ENCODE peak calls at places on chromosomes 7 and 10, in nine cellular contexts. W is GM23338, B is MM.1S, P is PC-9, Y is fibroblast of lung, H is SK-N-SH, I is IMR-90, U is keratinocyte, M is neural progenitor cell. R is an unnamed sample.

GRCh38 chr7:149869291-149869650 is 4.5 kb upstream of the ATP6V0E2 start:
- DNase-seq in M (no peak), U (no peak), Y (no peak), B (no peak), P (no peak), H (no peak), W (no peak), I (no peak), R (no peak)

GRCh38 chr7:19099924-19100323 is 17.5 kb downstream of the TWIST1 start:
- DNase-seq in H (no peak), P (no peak), I (no peak), Y (no peak), W (no peak), M (no peak), U (no peak), B (no peak), R (no peak)

GRCh38 chr7:35398518-35398917 is 144.6 kb upstream of the TBX20 start:
- DNase-seq in U (no peak), M (no peak), W (no peak), B (no peak), H (no peak), P (no peak), I (no peak), Y (no peak), R (no peak)

GRCh38 chr10:17888189-17888588 is 63.5 kb upstream of the SLC39A12 start:
- DNase-seq in U (no peak), Y (no peak), M (no peak), W (no peak), H (no peak), I (no peak), P (no peak), B (no peak), R (no peak)

GRCh38 chr7:1284743-1285458 is 52.2 kb downstream of the UNCX start:
- DNase-seq in U (no peak), P (no peak), H (no peak), M (no peak), B (no peak), Y (no peak), I (no peak), W (no peak), R (no peak)

GRCh38 chr7:99473315-99473596 is 566 bp downstream of the ZNF789 start:
- DNase-seq in W (peak; percentile 67), Y (peak; percentile 82), P (peak; percentile 28), I (peak; percentile 82), M (peak; percentile 54), H (peak; percentile 70), U (no peak), B (peak; percentile 37), R (peak; percentile 53)

GRCh38 chr7:80517177-80517804 is 5.4 kb upstream of the GNAT3 start:
- DNase-seq in P (no peak), I (no peak), W (no peak), H (no peak), M (no peak), U (no peak), B (no peak), Y (no peak), R (no peak)

GRCh38 chr7:90869335-90869734 is 273.2 kb downstream of the CDK14 start:
- DNase-seq in B (no peak), P (no peak), W (no peak), Y (no peak), H (no peak), M (no peak), U (no peak), I (no peak), R (no peak)

GRCh38 chr10:88162852-88163251 is 299.4 kb downstream of the PTEN start:
- DNase-seq in M (no peak), U (no peak), W (no peak), I (no peak), B (no peak), H (no peak), P (no peak), Y (no peak), R (no peak)

GRCh38 chr10:77430530-77430929 is 207.1 kb downstream of the KCNMA1 start:
- DNase-seq in B (no peak), Y (no peak), H (no peak), P (no peak), I (no peak), U (no peak), M (no peak), W (no peak), R (no peak)

GRCh38 chr7:77430927-77431326 is 14.8 kb upstream of the GSAP start:
- DNase-seq in U (no peak), W (no peak), B (no peak), H (peak; percentile 43), P (no peak), I (no peak), M (no peak), Y (no peak), R (no peak)

GRCh38 chr7:137774793-137775201 is 72.0 kb downstream of the DGKI start:
- DNase-seq in P (no peak), U (no peak), W (no peak), B (no peak), H (no peak), Y (peak; percentile 16), M (no peak), I (peak; percentile 61), R (no peak)

GRCh38 chr10:36679554-36679953 is 445.8 kb upstream of the ANKRD30A start:
- DNase-seq in P (no peak), M (no peak), I (no peak), U (no peak), H (no peak), B (no peak), Y (no peak), W (no peak), R (no peak)

GRCh38 chr7:92723205-92723604 is 113.2 kb downstream of the CDK6 start:
- DNase-seq in W (no peak), Y (no peak), I (peak; percentile 48), H (no peak), P (no peak), B (no peak), U (no peak), M (no peak), R (no peak)

GRCh38 chr10:104452977-104453376 is 99.3 kb downstream of the CFAP58 start:
- DNase-seq in B (no peak), U (no peak), Y (no peak), H (no peak), M (no peak), I (no peak), P (no peak), W (no peak), R (no peak)

GRCh38 chr10:97689637-97690036 is 2.6 kb upstream of the AVPI1 start:
- DNase-seq in Y (peak; percentile 96), W (peak; percentile 30), H (no peak), B (no peak), M (no peak), U (peak; percentile 99), I (peak; percentile 99), P (peak; percentile 50), R (no peak)

GRCh38 chr7:41491752-41492405 is 211.0 kb downstream of the INHBA start:
- DNase-seq in P (no peak), W (no peak), Y (peak; percentile 49), M (no peak), H (no peak), U (no peak), B (no peak), I (peak; percentile 63), R (no peak)

GRCh38 chr10:108167766-108168165 is 1003.3 kb upstream of the SORCS1 start:
- DNase-seq in B (no peak), U (no peak), H (no peak), W (no peak), M (no peak), I (no peak), Y (no peak), P (no peak), R (no peak)

DNA sequence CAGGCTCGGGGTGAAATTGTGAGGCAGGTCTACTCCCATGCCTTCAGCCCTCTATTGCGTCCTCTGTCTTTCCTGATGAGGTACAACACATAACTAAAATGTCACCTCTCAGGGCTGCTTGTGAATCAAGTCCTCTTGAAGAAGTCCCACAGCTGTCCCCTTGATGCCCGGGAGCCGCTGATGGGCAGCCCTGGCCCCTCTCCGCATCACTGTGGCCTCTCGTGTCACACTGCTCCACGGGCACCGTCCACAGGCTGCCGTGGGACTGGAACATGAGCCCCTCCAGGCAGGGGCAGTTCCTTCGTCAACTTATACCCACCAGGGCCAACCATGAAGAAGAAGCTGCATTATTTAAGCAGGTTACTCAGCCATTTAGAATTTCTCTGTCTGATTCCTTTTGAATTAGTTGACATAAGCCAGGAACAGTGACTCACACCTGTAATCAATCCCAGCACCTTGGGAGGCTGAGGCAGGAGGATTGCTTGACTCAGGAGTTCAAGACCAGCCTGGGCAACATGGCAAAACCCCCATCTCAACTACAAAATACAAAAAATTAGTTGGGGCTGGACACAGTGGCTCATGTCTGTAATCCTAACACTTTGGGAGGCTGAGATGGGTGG is 58.5 kb upstream of the UBE3C start:
- DNase-seq in M (no peak), P (no peak), W (no peak), B (no peak), H (no peak), I (peak; percentile 18), U (no peak), Y (no peak), R (no peak)
- H3K4me3 ChIP-seq in M (no peak overlapping the region), P (no peak overlapping the region), W (no peak overlapping the region), B (no peak overlapping the region), H (no peak overlapping the region), I (no peak overlapping the region), U (no peak overlapping the region), Y (no peak overlapping the region), R (no peak overlapping the region)

GRCh38 chr10:131491195-131491594 is 179.7 kb upstream of the TCERG1L start:
- DNase-seq in I (no peak), P (no peak), B (no peak), W (no peak), H (no peak), U (no peak), M (no peak), Y (no peak), R (no peak)
- H4K20me1 ChIP-seq in I (no peaks in the 10 kb centered on the region), P (no peaks in the 10 kb centered on the region), B (no peaks in the 10 kb centered on the region), W (no peaks in the 10 kb centered on the region), H (no peaks in the 10 kb centered on the region), U (no peaks in the 10 kb centered on the region), M (no peaks in the 10 kb centered on the region), Y (no peaks in the 10 kb centered on the region), R (no peaks in the 10 kb centered on the region)

DNA sequence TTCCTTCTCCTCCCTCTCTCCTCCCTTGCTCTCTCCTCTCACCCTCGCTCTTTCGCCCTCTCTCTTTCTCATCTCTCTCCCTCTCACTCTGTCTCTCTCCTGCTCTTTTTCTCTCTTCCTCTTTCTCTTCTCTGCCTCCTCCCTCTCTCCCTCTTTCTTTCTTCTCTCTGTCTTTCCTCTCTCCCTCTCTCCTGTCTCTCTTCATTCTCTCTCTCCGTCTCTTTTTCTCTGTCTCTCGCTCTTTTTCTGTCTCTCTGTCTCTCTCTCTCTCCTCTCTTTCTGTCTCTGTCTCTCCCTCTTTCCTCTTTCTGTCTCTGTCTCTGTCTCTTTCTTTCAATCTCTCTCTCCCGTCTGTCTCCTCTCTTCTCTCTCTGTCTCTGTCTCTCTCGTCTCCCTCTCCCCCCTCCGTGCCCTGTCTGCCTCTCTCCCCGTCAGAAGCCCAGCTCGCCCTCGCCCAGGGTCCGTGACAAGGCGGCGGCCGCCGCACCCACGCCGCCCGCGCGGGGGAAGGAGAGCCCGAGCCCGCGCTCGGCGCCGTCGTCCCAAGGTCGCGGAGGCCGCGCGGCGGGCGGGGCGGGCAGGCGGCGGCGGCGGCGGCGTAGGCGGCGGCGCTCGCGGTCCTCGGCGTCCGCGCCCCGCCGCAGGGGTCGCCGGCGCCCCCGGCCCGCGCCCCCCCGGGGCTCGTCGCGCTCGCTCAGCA is 21.3 kb upstream of the HSPB1 start:
- DNase-seq in H (peak; percentile 83), U (no peak), M (peak; percentile 40), P (no peak), W (no peak), I (no peak), Y (no peak), B (no peak), R (no peak)
- H3K4me3 ChIP-seq in H (peak overlapping the region; percentile 68), U (no peak overlapping the region), M (peak overlapping the region; percentile 40), P (peak overlapping the region; percentile 39), W (peak overlapping the region; percentile 78), I (peak overlapping the region; percentile 53), Y (peak overlapping the region; percentile 5), B (no peak overlapping the region), R (no peak overlapping the region)

GRCh38 chr7:27160147-27160545 is 3.7 kb upstream of the HOXA7 start:
- DNase-seq in Y (no peak), W (no peak), H (no peak), U (no peak), B (no peak), P (no peak), M (no peak), I (no peak), R (peak; percentile 18)
- H4K20me1 ChIP-seq in Y (no peaks in the 10 kb centered on the region), W (peaks cover 48% of the 10 kb centered on the region), H (no peaks in the 10 kb centered on the region), U (no peaks in the 10 kb centered on the region), B (no peaks in the 10 kb centered on the region), P (no peaks in the 10 kb centered on the region), M (peaks cover 55% of the 10 kb centered on the region), I (no peaks in the 10 kb centered on the region), R (no peaks in the 10 kb centered on the region)

R was measured in hepatocyte.